ENCODE peak calls at places on chromosome 6, in nine cellular contexts. One of them, this sample, is unnamed.
A peak's percentile ranks its signal among the peaks of the same experiment; 100 is the strongest.

GRCh38 chr6:42979523-42980177 is 669 bp upstream of the PEX6 start:
- DNase-seq in fibroblast of lung: no peak
- DNase-seq in stomach: no peak
- DNase-seq in psoas muscle: no peak
- DNase-seq in tibial nerve: no peak
- DNase-seq in endodermal cell: no peak
- DNase-seq in adrenal gland: peak; percentile 44
- DNase-seq in A549: peak; percentile 46
- DNase-seq in cardiac muscle cell: no peak
- DNase-seq in this sample: no peak

GRCh38 chr6:110181131-110182027 is 1.2 kb downstream of the CDC40 start:
- DNase-seq in fibroblast of lung: peak; percentile 14
- DNase-seq in psoas muscle: no peak
- DNase-seq in tibial nerve: no peak
- DNase-seq in cardiac muscle cell: no peak
- DNase-seq in A549: no peak
- DNase-seq in stomach: no peak
- DNase-seq in adrenal gland: no peak
- DNase-seq in endodermal cell: no peak
- DNase-seq in this sample: no peak

GRCh38 chr6:7899046-7899888 is 11.3 kb downstream of the TXNDC5 start:
- DNase-seq in tibial nerve: no peak
- DNase-seq in cardiac muscle cell: no peak
- DNase-seq in fibroblast of lung: peak; percentile 13
- DNase-seq in endodermal cell: peak; percentile 72
- DNase-seq in adrenal gland: no peak
- DNase-seq in stomach: no peak
- DNase-seq in psoas muscle: no peak
- DNase-seq in A549: peak; percentile 28
- DNase-seq in this sample: no peak

GRCh38 chr6:106426258-106426657 is 65.7 kb downstream of the CRYBG1 start:
- DNase-seq in tibial nerve: no peak
- DNase-seq in adrenal gland: no peak
- DNase-seq in stomach: no peak
- DNase-seq in psoas muscle: no peak
- DNase-seq in A549: no peak
- DNase-seq in fibroblast of lung: no peak
- DNase-seq in endodermal cell: no peak
- DNase-seq in cardiac muscle cell: no peak
- DNase-seq in this sample: no peak

GRCh38 chr6:85111481-85112001 is 338.3 kb upstream of the NT5E start:
- DNase-seq in fibroblast of lung: peak; percentile 49
- DNase-seq in psoas muscle: no peak
- DNase-seq in stomach: no peak
- DNase-seq in cardiac muscle cell: no peak
- DNase-seq in A549: no peak
- DNase-seq in endodermal cell: no peak
- DNase-seq in tibial nerve: no peak
- DNase-seq in adrenal gland: no peak
- DNase-seq in this sample: no peak

GRCh38 chr6:53579338-53579737 is 34.4 kb upstream of the GCLC start:
- DNase-seq in psoas muscle: no peak
- DNase-seq in cardiac muscle cell: no peak
- DNase-seq in tibial nerve: no peak
- DNase-seq in A549: no peak
- DNase-seq in fibroblast of lung: no peak
- DNase-seq in endodermal cell: no peak
- DNase-seq in adrenal gland: no peak
- DNase-seq in stomach: no peak
- DNase-seq in this sample: no peak

GRCh38 chr6:13908955-13909381 is 15.8 kb upstream of the RNF182 start:
- DNase-seq in A549: peak; percentile 64
- DNase-seq in fibroblast of lung: peak; percentile 84
- DNase-seq in cardiac muscle cell: peak; percentile 69
- DNase-seq in endodermal cell: peak; percentile 75
- DNase-seq in psoas muscle: no peak
- DNase-seq in adrenal gland: peak; percentile 63
- DNase-seq in stomach: peak; percentile 34
- DNase-seq in tibial nerve: no peak
- DNase-seq in this sample: peak; percentile 58

GRCh38 chr6:131733376-131734016 is 22.7 kb upstream of the CTAGE9 start:
- DNase-seq in cardiac muscle cell: no peak
- DNase-seq in fibroblast of lung: peak; percentile 58
- DNase-seq in A549: no peak
- DNase-seq in tibial nerve: no peak
- DNase-seq in stomach: no peak
- DNase-seq in adrenal gland: peak; percentile 4
- DNase-seq in endodermal cell: no peak
- DNase-seq in psoas muscle: no peak
- DNase-seq in this sample: no peak

GRCh38 chr6:146287691-146288369 is 255.8 kb upstream of the RAB32 start:
- DNase-seq in tibial nerve: no peak
- DNase-seq in fibroblast of lung: peak; percentile 76
- DNase-seq in endodermal cell: no peak
- DNase-seq in adrenal gland: no peak
- DNase-seq in psoas muscle: no peak
- DNase-seq in stomach: no peak
- DNase-seq in cardiac muscle cell: no peak
- DNase-seq in A549: no peak
- DNase-seq in this sample: no peak

GRCh38 chr6:154187203-154187602 is 148.2 kb downstream of the OPRM1 start:
- DNase-seq in fibroblast of lung: no peak
- DNase-seq in endodermal cell: no peak
- DNase-seq in A549: no peak
- DNase-seq in tibial nerve: no peak
- DNase-seq in adrenal gland: no peak
- DNase-seq in cardiac muscle cell: no peak
- DNase-seq in stomach: no peak
- DNase-seq in psoas muscle: no peak
- DNase-seq in this sample: no peak

GRCh38 chr6:34469499-34469898 is 3.6 kb downstream of the PACSIN1 start:
- DNase-seq in psoas muscle: no peak
- DNase-seq in adrenal gland: no peak
- DNase-seq in cardiac muscle cell: no peak
- DNase-seq in fibroblast of lung: no peak
- DNase-seq in endodermal cell: no peak
- DNase-seq in A549: no peak
- DNase-seq in tibial nerve: no peak
- DNase-seq in stomach: no peak
- DNase-seq in this sample: no peak

GRCh38 chr6:33407132-33407718 is 3.6 kb upstream of the PHF1 start:
- DNase-seq in fibroblast of lung: peak; percentile 75
- DNase-seq in adrenal gland: peak; percentile 37
- DNase-seq in psoas muscle: no peak
- DNase-seq in stomach: no peak
- DNase-seq in endodermal cell: no peak
- DNase-seq in cardiac muscle cell: no peak
- DNase-seq in tibial nerve: no peak
- DNase-seq in A549: no peak
- DNase-seq in this sample: peak; percentile 30

DNA sequence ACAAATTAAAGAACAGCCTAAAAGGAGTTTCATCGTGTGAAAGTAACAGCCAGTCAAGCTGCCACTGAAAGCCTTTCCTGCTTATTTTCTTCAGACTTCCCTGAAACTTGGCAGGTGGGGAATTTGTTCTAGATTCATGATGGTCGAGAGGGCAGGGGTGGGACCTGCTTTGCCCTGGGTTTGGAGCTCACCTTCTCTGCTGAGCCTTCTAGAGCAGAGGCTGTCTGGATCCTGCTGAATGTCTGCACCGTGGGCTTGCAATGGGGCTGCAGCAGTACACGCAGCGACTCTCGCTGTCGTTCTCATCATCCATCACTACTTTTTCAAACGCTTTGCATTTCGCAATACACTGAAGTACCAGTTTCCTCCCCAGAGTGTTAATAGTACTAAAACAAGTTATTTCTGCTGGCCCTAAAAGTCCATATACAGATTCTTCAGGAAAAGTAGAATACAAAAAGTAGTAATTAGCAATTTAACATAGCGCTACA is 16.3 kb downstream of the FOXC1 start:
- DNase-seq in fibroblast of lung: peak; percentile 24
- DNase-seq in endodermal cell: no peak
- DNase-seq in adrenal gland: no peak
- DNase-seq in psoas muscle: no peak
- DNase-seq in stomach: no peak
- DNase-seq in A549: no peak
- DNase-seq in tibial nerve: no peak
- DNase-seq in cardiac muscle cell: no peak
- DNase-seq in this sample: no peak
- H3K4me3 ChIP-seq in fibroblast of lung: no peak overlapping the region
- H3K4me3 ChIP-seq in endodermal cell: no peak overlapping the region
- H3K4me3 ChIP-seq in adrenal gland: no peak overlapping the region
- H3K4me3 ChIP-seq in psoas muscle: no peak overlapping the region
- H3K4me3 ChIP-seq in stomach: no peak overlapping the region
- H3K4me3 ChIP-seq in A549: no peak overlapping the region
- H3K4me3 ChIP-seq in tibial nerve: no peak overlapping the region
- H3K4me3 ChIP-seq in cardiac muscle cell: no peak overlapping the region
- H3K4me3 ChIP-seq in this sample: no peak overlapping the region

DNA sequence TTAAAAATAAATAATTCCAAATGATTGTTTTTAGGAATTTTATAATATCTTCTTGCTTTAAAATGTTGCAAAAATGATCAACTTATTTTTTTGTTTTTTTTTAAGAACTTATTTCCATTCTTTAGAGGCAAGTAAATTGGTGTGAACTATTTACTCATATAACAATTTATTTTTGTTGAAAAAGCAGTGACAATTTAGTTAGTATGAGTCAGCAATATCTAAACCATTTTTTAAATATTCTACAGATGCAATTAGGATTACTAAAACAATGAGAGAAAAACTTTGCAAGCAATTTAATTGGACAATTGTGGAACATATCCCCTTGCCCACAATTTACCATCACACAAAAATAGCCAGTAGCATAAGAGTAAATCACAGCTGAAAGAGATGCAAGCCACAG is 319.5 kb downstream of the MEI4 start:
- DNase-seq in stomach: no peak
- DNase-seq in endodermal cell: no peak
- DNase-seq in cardiac muscle cell: no peak
- DNase-seq in psoas muscle: no peak
- DNase-seq in tibial nerve: no peak
- DNase-seq in fibroblast of lung: no peak
- DNase-seq in A549: no peak
- DNase-seq in adrenal gland: no peak
- DNase-seq in this sample: no peak
- H3K9me3 ChIP-seq in stomach: peaks cover 9% of the 10 kb centered on the region
- H3K9me3 ChIP-seq in endodermal cell: no peaks in the 10 kb centered on the region
- H3K9me3 ChIP-seq in cardiac muscle cell: no peaks in the 10 kb centered on the region
- H3K9me3 ChIP-seq in psoas muscle: no peaks in the 10 kb centered on the region
- H3K9me3 ChIP-seq in tibial nerve: peaks cover 3% of the 10 kb centered on the region
- H3K9me3 ChIP-seq in fibroblast of lung: no peaks in the 10 kb centered on the region
- H3K9me3 ChIP-seq in A549: no peaks in the 10 kb centered on the region
- H3K9me3 ChIP-seq in adrenal gland: no peaks in the 10 kb centered on the region
- H3K9me3 ChIP-seq in this sample: no peaks in the 10 kb centered on the region

DNA sequence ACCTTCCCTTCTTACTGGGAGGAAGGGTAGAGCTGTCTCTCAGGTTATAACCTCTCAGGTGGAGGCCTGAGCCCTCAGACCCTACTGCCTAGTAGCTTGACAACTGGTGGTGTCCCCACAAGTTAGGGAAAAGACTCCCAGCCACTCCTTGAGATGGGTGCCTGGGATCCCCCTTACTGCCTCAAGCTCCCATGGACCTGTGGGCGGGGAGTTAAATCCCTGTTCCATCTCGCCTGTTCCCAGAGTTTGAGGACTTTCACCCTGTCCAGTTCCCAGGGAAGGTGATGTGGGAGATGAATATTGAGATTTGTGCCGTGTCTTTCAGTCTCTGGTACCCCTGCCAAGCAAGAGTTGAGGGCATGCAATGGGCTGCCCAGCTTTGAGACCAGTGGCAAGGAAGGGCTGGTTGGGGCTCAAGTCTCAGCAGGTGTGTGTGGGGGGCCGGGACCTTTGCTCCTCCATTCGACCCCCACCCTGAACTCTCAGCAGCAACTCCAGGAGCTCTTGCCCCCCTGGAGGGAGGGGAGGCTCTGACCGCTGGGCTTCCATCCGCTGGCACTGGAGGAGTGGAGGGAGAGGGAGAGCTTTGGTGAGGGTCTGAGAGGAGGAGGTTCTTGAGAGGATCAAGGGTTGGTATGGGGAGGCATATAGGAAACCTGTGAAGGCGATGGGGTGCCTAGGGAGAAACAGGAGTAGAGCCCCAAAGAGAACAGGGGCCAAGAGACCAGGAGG is 1.1 kb upstream of the PBX2 start:
- DNase-seq in endodermal cell: peak; percentile 66
- DNase-seq in cardiac muscle cell: no peak
- DNase-seq in tibial nerve: no peak
- DNase-seq in psoas muscle: no peak
- DNase-seq in stomach: no peak
- DNase-seq in adrenal gland: no peak
- DNase-seq in A549: no peak
- DNase-seq in fibroblast of lung: no peak
- DNase-seq in this sample: no peak
- H3K4me3 ChIP-seq in endodermal cell: no peak overlapping the region
- H3K4me3 ChIP-seq in cardiac muscle cell: peak overlapping the region; percentile 80
- H3K4me3 ChIP-seq in tibial nerve: peak overlapping the region; percentile 71
- H3K4me3 ChIP-seq in psoas muscle: peak overlapping the region; percentile 77
- H3K4me3 ChIP-seq in stomach: peak overlapping the region; percentile 90
- H3K4me3 ChIP-seq in adrenal gland: no peak overlapping the region
- H3K4me3 ChIP-seq in A549: peak overlapping the region; percentile 94
- H3K4me3 ChIP-seq in fibroblast of lung: no peak overlapping the region
- H3K4me3 ChIP-seq in this sample: no peak overlapping the region

DNA sequence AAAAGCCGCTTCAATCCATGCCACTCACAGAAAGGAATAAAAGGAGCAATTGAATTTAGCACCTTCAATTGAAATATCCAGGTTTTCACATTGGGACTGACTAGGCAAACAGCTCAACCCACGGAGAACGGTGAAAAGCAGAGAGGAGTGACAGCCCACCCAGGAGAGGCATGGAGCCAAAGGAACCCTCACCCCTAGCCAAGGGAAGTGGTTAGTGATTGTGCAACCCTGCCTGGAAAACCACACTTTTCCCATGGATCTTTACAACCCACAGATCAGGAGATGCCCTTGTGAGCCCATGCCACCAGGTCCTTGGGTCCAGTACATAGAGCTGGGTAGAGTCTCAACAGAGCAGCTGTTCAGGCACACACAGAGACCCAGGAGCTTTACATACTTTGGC is 911.8 kb downstream of the EPHA7 start:
- DNase-seq in A549: no peak
- DNase-seq in fibroblast of lung: no peak
- DNase-seq in psoas muscle: no peak
- DNase-seq in cardiac muscle cell: no peak
- DNase-seq in stomach: no peak
- DNase-seq in tibial nerve: no peak
- DNase-seq in adrenal gland: no peak
- DNase-seq in endodermal cell: no peak
- DNase-seq in this sample: no peak
- H3K9me3 ChIP-seq in A549: no peaks in the 10 kb centered on the region
- H3K9me3 ChIP-seq in fibroblast of lung: no peaks in the 10 kb centered on the region
- H3K9me3 ChIP-seq in psoas muscle: no peaks in the 10 kb centered on the region
- H3K9me3 ChIP-seq in cardiac muscle cell: no peaks in the 10 kb centered on the region
- H3K9me3 ChIP-seq in stomach: peaks cover 12% of the 10 kb centered on the region
- H3K9me3 ChIP-seq in tibial nerve: peaks cover 35% of the 10 kb centered on the region
- H3K9me3 ChIP-seq in adrenal gland: no peaks in the 10 kb centered on the region
- H3K9me3 ChIP-seq in endodermal cell: no peaks in the 10 kb centered on the region
- H3K9me3 ChIP-seq in this sample: peaks cover 3% of the 10 kb centered on the region

DNA sequence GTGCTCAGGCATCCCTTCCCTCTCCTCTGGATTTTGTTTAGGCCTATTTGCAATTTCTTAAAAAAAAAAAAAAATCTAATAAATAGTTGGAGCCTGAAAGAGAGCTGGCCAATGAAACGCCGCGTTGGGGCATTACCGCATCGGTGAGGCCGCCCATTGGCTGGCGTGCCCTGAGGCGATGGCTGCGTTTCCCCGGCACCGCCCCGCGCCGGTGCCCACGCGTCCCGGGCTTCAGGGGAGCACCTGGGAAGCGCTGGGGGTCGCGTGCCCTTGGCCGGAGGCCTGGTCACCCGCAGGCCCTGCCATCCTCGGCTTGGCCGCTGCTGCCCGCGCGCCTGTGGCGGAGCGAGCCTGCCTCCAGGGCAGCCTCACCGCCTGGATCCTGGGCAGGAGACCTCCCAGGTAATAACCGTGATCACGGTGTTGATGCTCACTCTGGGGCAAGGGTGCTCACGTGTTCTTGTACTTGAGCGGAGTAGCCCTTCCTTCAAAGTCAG is 155.4 kb downstream of the NRN1 start:
- DNase-seq in adrenal gland: peak; percentile 52
- DNase-seq in psoas muscle: peak; percentile 41
- DNase-seq in stomach: peak; percentile 52
- DNase-seq in cardiac muscle cell: peak; percentile 74
- DNase-seq in fibroblast of lung: peak; percentile 18
- DNase-seq in endodermal cell: peak; percentile 93
- DNase-seq in tibial nerve: no peak
- DNase-seq in A549: peak; percentile 13
- DNase-seq in this sample: no peak
- H3K4me3 ChIP-seq in adrenal gland: no peak overlapping the region
- H3K4me3 ChIP-seq in psoas muscle: peak overlapping the region; percentile 57
- H3K4me3 ChIP-seq in stomach: peak overlapping the region; percentile 38
- H3K4me3 ChIP-seq in cardiac muscle cell: peak overlapping the region; percentile 33
- H3K4me3 ChIP-seq in fibroblast of lung: no peak overlapping the region
- H3K4me3 ChIP-seq in endodermal cell: peak overlapping the region; percentile 78
- H3K4me3 ChIP-seq in tibial nerve: peak overlapping the region; percentile 41
- H3K4me3 ChIP-seq in A549: peak overlapping the region; percentile 42
- H3K4me3 ChIP-seq in this sample: no peak overlapping the region